ENCODE peak calls at places on chromosome 5, in six cellular contexts. One of them, this sample, is unnamed.
A peak's percentile ranks its signal among the peaks of the same experiment; 100 is the strongest.

GRCh38 chr5:95941756-95942155 is 19.9 kb downstream of the ELL2 start:
- DNase-seq in stimulated activated CD8-positive, alpha-beta memory T cell treated with anti-CD3 and anti-CD28 coated beads, Interleukin-15, amount 100 ng/mL, for 24 hours: no peak
- DNase-seq in NCI-H460: no peak
- DNase-seq in neural crest cell: no peak
- DNase-seq in activated T-cell treated with anti-CD3 and anti-CD28 coated beads for 1 hour: no peak
- DNase-seq in keratinocyte: no peak
- DNase-seq in this sample: no peak

GRCh38 chr5:133992429-133993151 is 12.2 kb downstream of the VDAC1 start:
- DNase-seq in stimulated activated CD8-positive, alpha-beta memory T cell treated with anti-CD3 and anti-CD28 coated beads, Interleukin-15, amount 100 ng/mL, for 24 hours: no peak
- DNase-seq in NCI-H460: no peak
- DNase-seq in neural crest cell: no peak
- DNase-seq in activated T-cell treated with anti-CD3 and anti-CD28 coated beads for 1 hour: no peak
- DNase-seq in keratinocyte: no peak
- DNase-seq in this sample: no peak

GRCh38 chr5:98111686-98112085 is 661.8 kb upstream of the RGMB start:
- DNase-seq in stimulated activated CD8-positive, alpha-beta memory T cell treated with anti-CD3 and anti-CD28 coated beads, Interleukin-15, amount 100 ng/mL, for 24 hours: no peak
- DNase-seq in NCI-H460: no peak
- DNase-seq in neural crest cell: no peak
- DNase-seq in activated T-cell treated with anti-CD3 and anti-CD28 coated beads for 1 hour: no peak
- DNase-seq in keratinocyte: no peak
- DNase-seq in this sample: peak; percentile 3

GRCh38 chr5:94771742-94772141 is 153.3 kb downstream of the SLF1 start:
- DNase-seq in stimulated activated CD8-positive, alpha-beta memory T cell treated with anti-CD3 and anti-CD28 coated beads, Interleukin-15, amount 100 ng/mL, for 24 hours: no peak
- DNase-seq in NCI-H460: no peak
- DNase-seq in neural crest cell: no peak
- DNase-seq in activated T-cell treated with anti-CD3 and anti-CD28 coated beads for 1 hour: no peak
- DNase-seq in keratinocyte: no peak
- DNase-seq in this sample: no peak

GRCh38 chr5:177968661-177969211 is 27.3 kb downstream of the PROP1 start:
- DNase-seq in stimulated activated CD8-positive, alpha-beta memory T cell treated with anti-CD3 and anti-CD28 coated beads, Interleukin-15, amount 100 ng/mL, for 24 hours: no peak
- DNase-seq in NCI-H460: no peak
- DNase-seq in neural crest cell: no peak
- DNase-seq in activated T-cell treated with anti-CD3 and anti-CD28 coated beads for 1 hour: no peak
- DNase-seq in keratinocyte: no peak
- DNase-seq in this sample: no peak

GRCh38 chr5:74798977-74799911 is 32.2 kb downstream of the NSA2 start:
- DNase-seq in stimulated activated CD8-positive, alpha-beta memory T cell treated with anti-CD3 and anti-CD28 coated beads, Interleukin-15, amount 100 ng/mL, for 24 hours: no peak
- DNase-seq in NCI-H460: no peak
- DNase-seq in neural crest cell: no peak
- DNase-seq in activated T-cell treated with anti-CD3 and anti-CD28 coated beads for 1 hour: no peak
- DNase-seq in keratinocyte: no peak
- DNase-seq in this sample: no peak

GRCh38 chr5:151617383-151617840 is 26.3 kb upstream of the FAT2 start:
- DNase-seq in stimulated activated CD8-positive, alpha-beta memory T cell treated with anti-CD3 and anti-CD28 coated beads, Interleukin-15, amount 100 ng/mL, for 24 hours: no peak
- DNase-seq in NCI-H460: no peak
- DNase-seq in neural crest cell: no peak
- DNase-seq in activated T-cell treated with anti-CD3 and anti-CD28 coated beads for 1 hour: no peak
- DNase-seq in keratinocyte: no peak
- DNase-seq in this sample: no peak

GRCh38 chr5:71471193-71471592 is 15.7 kb downstream of the BDP1 start:
- DNase-seq in stimulated activated CD8-positive, alpha-beta memory T cell treated with anti-CD3 and anti-CD28 coated beads, Interleukin-15, amount 100 ng/mL, for 24 hours: no peak
- DNase-seq in NCI-H460: no peak
- DNase-seq in neural crest cell: no peak
- DNase-seq in activated T-cell treated with anti-CD3 and anti-CD28 coated beads for 1 hour: no peak
- DNase-seq in keratinocyte: peak; percentile 5
- DNase-seq in this sample: no peak

GRCh38 chr5:150781706-150782614 is 3.4 kb downstream of the SMIM3 start:
- DNase-seq in stimulated activated CD8-positive, alpha-beta memory T cell treated with anti-CD3 and anti-CD28 coated beads, Interleukin-15, amount 100 ng/mL, for 24 hours: no peak
- DNase-seq in NCI-H460: no peak
- DNase-seq in neural crest cell: no peak
- DNase-seq in activated T-cell treated with anti-CD3 and anti-CD28 coated beads for 1 hour: no peak
- DNase-seq in keratinocyte: no peak
- DNase-seq in this sample: no peak

GRCh38 chr5:101163088-101163487 is 260.0 kb upstream of the ST8SIA4 start:
- DNase-seq in stimulated activated CD8-positive, alpha-beta memory T cell treated with anti-CD3 and anti-CD28 coated beads, Interleukin-15, amount 100 ng/mL, for 24 hours: no peak
- DNase-seq in NCI-H460: no peak
- DNase-seq in neural crest cell: no peak
- DNase-seq in activated T-cell treated with anti-CD3 and anti-CD28 coated beads for 1 hour: no peak
- DNase-seq in keratinocyte: no peak
- DNase-seq in this sample: no peak

GRCh38 chr5:119037496-119038215 is 33.2 kb upstream of the DMXL1 start:
- DNase-seq in stimulated activated CD8-positive, alpha-beta memory T cell treated with anti-CD3 and anti-CD28 coated beads, Interleukin-15, amount 100 ng/mL, for 24 hours: no peak
- DNase-seq in NCI-H460: no peak
- DNase-seq in neural crest cell: no peak
- DNase-seq in activated T-cell treated with anti-CD3 and anti-CD28 coated beads for 1 hour: no peak
- DNase-seq in keratinocyte: no peak
- DNase-seq in this sample: no peak

GRCh38 chr5:143106175-143106574 is 297.3 kb downstream of the NR3C1 start:
- DNase-seq in stimulated activated CD8-positive, alpha-beta memory T cell treated with anti-CD3 and anti-CD28 coated beads, Interleukin-15, amount 100 ng/mL, for 24 hours: no peak
- DNase-seq in NCI-H460: peak; percentile 40
- DNase-seq in neural crest cell: no peak
- DNase-seq in activated T-cell treated with anti-CD3 and anti-CD28 coated beads for 1 hour: no peak
- DNase-seq in keratinocyte: no peak
- DNase-seq in this sample: peak; percentile 76

GRCh38 chr5:5351288-5352089 is 71.0 kb upstream of the ICE1 start:
- DNase-seq in stimulated activated CD8-positive, alpha-beta memory T cell treated with anti-CD3 and anti-CD28 coated beads, Interleukin-15, amount 100 ng/mL, for 24 hours: no peak
- DNase-seq in NCI-H460: peak; percentile 8
- DNase-seq in neural crest cell: no peak
- DNase-seq in activated T-cell treated with anti-CD3 and anti-CD28 coated beads for 1 hour: no peak
- DNase-seq in keratinocyte: no peak
- DNase-seq in this sample: no peak

This sample was measured in T47D.